ENCODE peak calls at places on chromosomes 1 and 21, in eight cellular contexts. One of them, this sample, is unnamed.

GRCh38 chr1:209500993-209501392 is 82.5 kb upstream of the CAMK1G start:
- DNase-seq in endothelial cell: no peak
- DNase-seq in neural progenitor cell: no peak
- DNase-seq in keratinocyte: no peak
- DNase-seq in CD4-positive, CD25-positive, alpha-beta regulatory T cell: no peak
- DNase-seq in A549: no peak
- DNase-seq in hepatic stellate cell: no peak
- DNase-seq in nucleus accumbens: no peak
- DNase-seq in this sample: no peak

GRCh38 chr1:203548917-203549708 is 55.2 kb downstream of the OPTC start:
- DNase-seq in neural progenitor cell: peak
- DNase-seq in keratinocyte: no peak
- DNase-seq in CD4-positive, CD25-positive, alpha-beta regulatory T cell: no peak
- DNase-seq in hepatic stellate cell: no peak
- DNase-seq in nucleus accumbens: no peak
- DNase-seq in A549: no peak
- DNase-seq in endothelial cell: no peak
- DNase-seq in this sample: no peak

GRCh38 chr1:17119744-17120482 is 662 bp upstream of the PADI2 start:
- DNase-seq in A549: no peak
- DNase-seq in CD4-positive, CD25-positive, alpha-beta regulatory T cell: no peak
- DNase-seq in neural progenitor cell: peak
- DNase-seq in keratinocyte: no peak
- DNase-seq in nucleus accumbens: no peak
- DNase-seq in hepatic stellate cell: no peak
- DNase-seq in endothelial cell: no peak
- DNase-seq in this sample: peak

GRCh38 chr1:51541313-51542050 is 22.4 kb upstream of the EPS15 start:
- DNase-seq in endothelial cell: no peak
- DNase-seq in A549: no peak
- DNase-seq in neural progenitor cell: no peak
- DNase-seq in CD4-positive, CD25-positive, alpha-beta regulatory T cell: no peak
- DNase-seq in hepatic stellate cell: no peak
- DNase-seq in nucleus accumbens: no peak
- DNase-seq in keratinocyte: no peak
- DNase-seq in this sample: no peak

GRCh38 chr1:190975827-190976226 is 498.2 kb upstream of the BRINP3 start:
- DNase-seq in endothelial cell: no peak
- DNase-seq in hepatic stellate cell: no peak
- DNase-seq in CD4-positive, CD25-positive, alpha-beta regulatory T cell: no peak
- DNase-seq in keratinocyte: no peak
- DNase-seq in nucleus accumbens: no peak
- DNase-seq in neural progenitor cell: no peak
- DNase-seq in A549: no peak
- DNase-seq in this sample: peak

GRCh38 chr21:16752109-16752508 is 760.7 kb upstream of the CXADR start:
- DNase-seq in endothelial cell: no peak
- DNase-seq in keratinocyte: no peak
- DNase-seq in A549: no peak
- DNase-seq in nucleus accumbens: no peak
- DNase-seq in neural progenitor cell: no peak
- DNase-seq in CD4-positive, CD25-positive, alpha-beta regulatory T cell: no peak
- DNase-seq in hepatic stellate cell: no peak
- DNase-seq in this sample: no peak

GRCh38 chr21:41567901-41568510 is 60.0 kb upstream of the TMPRSS2 start:
- DNase-seq in CD4-positive, CD25-positive, alpha-beta regulatory T cell: no peak
- DNase-seq in endothelial cell: no peak
- DNase-seq in hepatic stellate cell: no peak
- DNase-seq in neural progenitor cell: no peak
- DNase-seq in keratinocyte: no peak
- DNase-seq in A549: no peak
- DNase-seq in nucleus accumbens: no peak
- DNase-seq in this sample: no peak

GRCh38 chr1:17922833-17923232 is 167.7 kb downstream of the ACTL8 start:
- DNase-seq in hepatic stellate cell: peak
- DNase-seq in neural progenitor cell: peak
- DNase-seq in nucleus accumbens: no peak
- DNase-seq in keratinocyte: no peak
- DNase-seq in CD4-positive, CD25-positive, alpha-beta regulatory T cell: no peak
- DNase-seq in A549: peak
- DNase-seq in endothelial cell: peak
- DNase-seq in this sample: peak

GRCh38 chr1:153431427-153431826 is 15.1 kb downstream of the S100A7A start:
- DNase-seq in keratinocyte: no peak
- DNase-seq in CD4-positive, CD25-positive, alpha-beta regulatory T cell: no peak
- DNase-seq in nucleus accumbens: no peak
- DNase-seq in endothelial cell: no peak
- DNase-seq in neural progenitor cell: no peak
- DNase-seq in hepatic stellate cell: no peak
- DNase-seq in A549: no peak
- DNase-seq in this sample: no peak

GRCh38 chr1:103416681-103417318 is 108.7 kb upstream of the RNPC3 start:
- DNase-seq in endothelial cell: no peak
- DNase-seq in A549: no peak
- DNase-seq in hepatic stellate cell: no peak
- DNase-seq in keratinocyte: no peak
- DNase-seq in neural progenitor cell: no peak
- DNase-seq in CD4-positive, CD25-positive, alpha-beta regulatory T cell: no peak
- DNase-seq in nucleus accumbens: no peak
- DNase-seq in this sample: peak

GRCh38 chr1:94527447-94528031 is 14.0 kb downstream of the F3 start:
- DNase-seq in neural progenitor cell: peak
- DNase-seq in keratinocyte: no peak
- DNase-seq in A549: no peak
- DNase-seq in nucleus accumbens: no peak
- DNase-seq in CD4-positive, CD25-positive, alpha-beta regulatory T cell: no peak
- DNase-seq in hepatic stellate cell: no peak
- DNase-seq in endothelial cell: no peak
- DNase-seq in this sample: peak

GRCh38 chr1:243525085-243525487 is 269.2 kb downstream of the SDCCAG8 start:
- DNase-seq in hepatic stellate cell: peak
- DNase-seq in neural progenitor cell: no peak
- DNase-seq in endothelial cell: no peak
- DNase-seq in keratinocyte: no peak
- DNase-seq in CD4-positive, CD25-positive, alpha-beta regulatory T cell: no peak
- DNase-seq in nucleus accumbens: no peak
- DNase-seq in A549: peak
- DNase-seq in this sample: no peak

GRCh38 chr1:180229483-180230415 is at the start of gene LHX4:
- DNase-seq in keratinocyte: no peak
- DNase-seq in nucleus accumbens: no peak
- DNase-seq in endothelial cell: peak
- DNase-seq in neural progenitor cell: peak
- DNase-seq in hepatic stellate cell: peak
- DNase-seq in A549: peak
- DNase-seq in CD4-positive, CD25-positive, alpha-beta regulatory T cell: no peak
- DNase-seq in this sample: no peak

GRCh38 chr1:28917757-28918118 is 3.4 kb downstream of the EPB41 start:
- DNase-seq in endothelial cell: no peak
- DNase-seq in neural progenitor cell: no peak
- DNase-seq in A549: no peak
- DNase-seq in nucleus accumbens: no peak
- DNase-seq in keratinocyte: no peak
- DNase-seq in hepatic stellate cell: no peak
- DNase-seq in CD4-positive, CD25-positive, alpha-beta regulatory T cell: no peak
- DNase-seq in this sample: no peak

GRCh38 chr1:183285746-183286145 is 99.7 kb downstream of the LAMC2 start:
- DNase-seq in keratinocyte: no peak
- DNase-seq in nucleus accumbens: no peak
- DNase-seq in endothelial cell: no peak
- DNase-seq in hepatic stellate cell: no peak
- DNase-seq in neural progenitor cell: no peak
- DNase-seq in A549: no peak
- DNase-seq in CD4-positive, CD25-positive, alpha-beta regulatory T cell: no peak
- DNase-seq in this sample: no peak

GRCh38 chr1:59986736-59987310 is 60.2 kb upstream of the CYP2J2 start:
- DNase-seq in CD4-positive, CD25-positive, alpha-beta regulatory T cell: no peak
- DNase-seq in endothelial cell: no peak
- DNase-seq in A549: no peak
- DNase-seq in keratinocyte: no peak
- DNase-seq in nucleus accumbens: no peak
- DNase-seq in neural progenitor cell: no peak
- DNase-seq in hepatic stellate cell: no peak
- DNase-seq in this sample: no peak

GRCh38 chr1:33762962-33763361 is 100.9 kb upstream of the HMGB4 start:
- DNase-seq in nucleus accumbens: no peak
- DNase-seq in A549: no peak
- DNase-seq in CD4-positive, CD25-positive, alpha-beta regulatory T cell: no peak
- DNase-seq in endothelial cell: no peak
- DNase-seq in keratinocyte: no peak
- DNase-seq in neural progenitor cell: no peak
- DNase-seq in hepatic stellate cell: no peak
- DNase-seq in this sample: no peak

GRCh38 chr1:9250586-9251381 is 16.2 kb downstream of the H6PD start:
- DNase-seq in keratinocyte: no peak
- DNase-seq in nucleus accumbens: no peak
- DNase-seq in CD4-positive, CD25-positive, alpha-beta regulatory T cell: no peak
- DNase-seq in neural progenitor cell: no peak
- DNase-seq in A549: no peak
- DNase-seq in endothelial cell: no peak
- DNase-seq in hepatic stellate cell: no peak
- DNase-seq in this sample: no peak

GRCh38 chr1:203335503-203335902 is 15.4 kb downstream of the FMOD start:
- DNase-seq in CD4-positive, CD25-positive, alpha-beta regulatory T cell: no peak
- DNase-seq in endothelial cell: no peak
- DNase-seq in neural progenitor cell: no peak
- DNase-seq in nucleus accumbens: no peak
- DNase-seq in A549: no peak
- DNase-seq in keratinocyte: no peak
- DNase-seq in hepatic stellate cell: no peak
- DNase-seq in this sample: no peak

GRCh38 chr1:236058141-236058626 is 6.7 kb downstream of the NID1 start:
- DNase-seq in hepatic stellate cell: no peak
- DNase-seq in CD4-positive, CD25-positive, alpha-beta regulatory T cell: no peak
- DNase-seq in A549: no peak
- DNase-seq in neural progenitor cell: peak
- DNase-seq in keratinocyte: no peak
- DNase-seq in nucleus accumbens: no peak
- DNase-seq in endothelial cell: no peak
- DNase-seq in this sample: no peak

GRCh38 chr1:36522021-36522420 is 39.3 kb upstream of the CSF3R start:
- DNase-seq in endothelial cell: no peak
- DNase-seq in neural progenitor cell: no peak
- DNase-seq in nucleus accumbens: no peak
- DNase-seq in hepatic stellate cell: no peak
- DNase-seq in A549: no peak
- DNase-seq in keratinocyte: no peak
- DNase-seq in CD4-positive, CD25-positive, alpha-beta regulatory T cell: no peak
- DNase-seq in this sample: no peak

GRCh38 chr1:217115404-217116380 is 392.5 kb upstream of the ESRRG start:
- DNase-seq in A549: no peak
- DNase-seq in endothelial cell: no peak
- DNase-seq in CD4-positive, CD25-positive, alpha-beta regulatory T cell: no peak
- DNase-seq in keratinocyte: no peak
- DNase-seq in nucleus accumbens: no peak
- DNase-seq in hepatic stellate cell: no peak
- DNase-seq in neural progenitor cell: no peak
- DNase-seq in this sample: no peak

GRCh38 chr1:9615316-9616063 is 26.8 kb downstream of the TMEM201 start:
- DNase-seq in keratinocyte: no peak
- DNase-seq in A549: peak
- DNase-seq in endothelial cell: peak
- DNase-seq in hepatic stellate cell: peak
- DNase-seq in nucleus accumbens: no peak
- DNase-seq in CD4-positive, CD25-positive, alpha-beta regulatory T cell: peak
- DNase-seq in neural progenitor cell: peak
- DNase-seq in this sample: peak

GRCh38 chr1:221429262-221429661 is 312.6 kb downstream of the DUSP10 start:
- DNase-seq in A549: no peak
- DNase-seq in CD4-positive, CD25-positive, alpha-beta regulatory T cell: no peak
- DNase-seq in endothelial cell: no peak
- DNase-seq in keratinocyte: no peak
- DNase-seq in hepatic stellate cell: no peak
- DNase-seq in nucleus accumbens: no peak
- DNase-seq in neural progenitor cell: no peak
- DNase-seq in this sample: peak

GRCh38 chr1:68600049-68600661 is 103.3 kb upstream of the DEPDC1 start:
- DNase-seq in nucleus accumbens: no peak
- DNase-seq in endothelial cell: peak
- DNase-seq in keratinocyte: no peak
- DNase-seq in A549: no peak
- DNase-seq in neural progenitor cell: peak
- DNase-seq in CD4-positive, CD25-positive, alpha-beta regulatory T cell: no peak
- DNase-seq in hepatic stellate cell: no peak
- DNase-seq in this sample: peak

GRCh38 chr1:100862591-100862990 is 32.1 kb downstream of the EXTL2 start:
- DNase-seq in CD4-positive, CD25-positive, alpha-beta regulatory T cell: no peak
- DNase-seq in keratinocyte: no peak
- DNase-seq in endothelial cell: no peak
- DNase-seq in neural progenitor cell: no peak
- DNase-seq in hepatic stellate cell: no peak
- DNase-seq in A549: no peak
- DNase-seq in nucleus accumbens: no peak
- DNase-seq in this sample: no peak

GRCh38 chr1:38273405-38273804 is 226.8 kb upstream of the POU3F1 start:
- DNase-seq in hepatic stellate cell: no peak
- DNase-seq in endothelial cell: no peak
- DNase-seq in keratinocyte: no peak
- DNase-seq in CD4-positive, CD25-positive, alpha-beta regulatory T cell: no peak
- DNase-seq in nucleus accumbens: no peak
- DNase-seq in neural progenitor cell: no peak
- DNase-seq in A549: no peak
- DNase-seq in this sample: no peak

GRCh38 chr1:30068787-30069472 is 654.5 kb downstream of the MATN1 start:
- DNase-seq in hepatic stellate cell: no peak
- DNase-seq in nucleus accumbens: no peak
- DNase-seq in CD4-positive, CD25-positive, alpha-beta regulatory T cell: no peak
- DNase-seq in endothelial cell: no peak
- DNase-seq in A549: no peak
- DNase-seq in keratinocyte: no peak
- DNase-seq in neural progenitor cell: no peak
- DNase-seq in this sample: no peak

GRCh38 chr1:115134850-115135484 is 45.7 kb upstream of the TSPAN2 start:
- DNase-seq in neural progenitor cell: no peak
- DNase-seq in keratinocyte: no peak
- DNase-seq in hepatic stellate cell: peak
- DNase-seq in CD4-positive, CD25-positive, alpha-beta regulatory T cell: no peak
- DNase-seq in endothelial cell: no peak
- DNase-seq in nucleus accumbens: no peak
- DNase-seq in A549: peak
- DNase-seq in this sample: no peak

GRCh38 chr1:150875197-150876110 is 945 bp downstream of the ARNT start:
- DNase-seq in nucleus accumbens: peak
- DNase-seq in CD4-positive, CD25-positive, alpha-beta regulatory T cell: peak
- DNase-seq in neural progenitor cell: no peak
- DNase-seq in A549: no peak
- DNase-seq in keratinocyte: no peak
- DNase-seq in hepatic stellate cell: peak
- DNase-seq in endothelial cell: no peak
- DNase-seq in this sample: no peak

GRCh38 chr1:191582169-191582568 is 576.1 kb upstream of the RGS18 start:
- DNase-seq in keratinocyte: no peak
- DNase-seq in endothelial cell: no peak
- DNase-seq in CD4-positive, CD25-positive, alpha-beta regulatory T cell: no peak
- DNase-seq in nucleus accumbens: no peak
- DNase-seq in A549: no peak
- DNase-seq in neural progenitor cell: no peak
- DNase-seq in hepatic stellate cell: no peak
- DNase-seq in this sample: peak

GRCh38 chr1:177328251-177328650 is 157.5 kb downstream of the BRINP2 start:
- DNase-seq in hepatic stellate cell: no peak
- DNase-seq in neural progenitor cell: no peak
- DNase-seq in A549: no peak
- DNase-seq in keratinocyte: no peak
- DNase-seq in CD4-positive, CD25-positive, alpha-beta regulatory T cell: no peak
- DNase-seq in nucleus accumbens: no peak
- DNase-seq in endothelial cell: no peak
- DNase-seq in this sample: no peak

GRCh38 chr1:181493145-181493544 is 9.8 kb downstream of the CACNA1E start:
- DNase-seq in neural progenitor cell: no peak
- DNase-seq in nucleus accumbens: no peak
- DNase-seq in hepatic stellate cell: no peak
- DNase-seq in A549: no peak
- DNase-seq in keratinocyte: no peak
- DNase-seq in CD4-positive, CD25-positive, alpha-beta regulatory T cell: no peak
- DNase-seq in endothelial cell: no peak
- DNase-seq in this sample: peak

GRCh38 chr1:193339396-193339795 is 153.0 kb upstream of the B3GALT2 start:
- DNase-seq in CD4-positive, CD25-positive, alpha-beta regulatory T cell: no peak
- DNase-seq in keratinocyte: no peak
- DNase-seq in hepatic stellate cell: no peak
- DNase-seq in endothelial cell: no peak
- DNase-seq in A549: no peak
- DNase-seq in nucleus accumbens: no peak
- DNase-seq in neural progenitor cell: no peak
- DNase-seq in this sample: no peak

This sample was measured in MV-4-11.